ENCODE peak calls at places on chromosomes 2 and 18, in four cellular contexts. F is cardiac fibroblast, Q is AG10803, S is kidney epithelial cell. P is an unnamed sample.

GRCh38 chr2:59892398-59892797 is 661.1 kb downstream of the BCL11A start:
- DNase-seq in S (no peak), Q (no peak), F (no peak), P (no peak)

GRCh38 chr18:30920757-30921156 is 121.8 kb downstream of the DSC3 start:
- DNase-seq in F (no peak), S (peak; percentile 10), Q (no peak), P (no peak)

GRCh38 chr2:235605306-235605998 is 111.6 kb downstream of the AGAP1 start:
- DNase-seq in F (peak; percentile 98), S (peak; percentile 76), Q (peak; percentile 99), P (peak; percentile 22)

GRCh38 chr18:57970356-57971095 is 73.5 kb upstream of the NEDD4L start:
- DNase-seq in F (no peak), S (no peak), Q (no peak), P (no peak)

GRCh38 chr18:10249270-10249669 is 205.2 kb upstream of the APCDD1 start:
- DNase-seq in Q (no peak), S (no peak), F (no peak), P (no peak)

GRCh38 chr18:59547691-59548182 is 149.5 kb downstream of the CCBE1 start:
- DNase-seq in S (no peak), Q (peak; percentile 92), F (peak; percentile 86), P (no peak)

GRCh38 chr2:172101707-172102158 is 967 bp downstream of the DLX2 start:
- DNase-seq in S (no peak), Q (no peak), F (no peak), P (no peak)

GRCh38 chr2:170276926-170277571 is 99.1 kb downstream of the MYO3B start:
- DNase-seq in S (no peak), F (no peak), Q (no peak), P (no peak)

GRCh38 chr18:78390985-78391384 is 588.6 kb upstream of the SALL3 start:
- DNase-seq in S (no peak), F (no peak), Q (no peak), P (no peak)

GRCh38 chr2:72765997-72766609 is 59.7 kb downstream of the EXOC6B start:
- DNase-seq in Q (peak; percentile 12), F (no peak), S (no peak), P (no peak)

GRCh38 chr2:219292616-219293015 is 13.4 kb downstream of the DNAJB2 start:
- DNase-seq in F (no peak), Q (no peak), S (no peak), P (no peak)

GRCh38 chr2:40004336-40004735 is 225.3 kb upstream of the THUMPD2 start:
- DNase-seq in Q (peak; percentile 41), F (peak; percentile 23), S (no peak), P (no peak)

GRCh38 chr2:59184281-59185020 is 943.3 kb upstream of the FANCL start:
- DNase-seq in F (no peak), Q (peak; percentile 1), S (no peak), P (no peak)

GRCh38 chr2:120844098-120844738 is 108.5 kb downstream of the GLI2 start:
- DNase-seq in F (no peak), S (no peak), Q (peak; percentile 23), P (no peak)

GRCh38 chr2:116510117-116510671 is 1304.3 kb upstream of the DDX18 start:
- DNase-seq in Q (no peak), F (peak; percentile 11), S (no peak), P (no peak)

GRCh38 chr2:110731064-110731463 is 1.3 kb upstream of the ACOXL start:
- DNase-seq in F (no peak), Q (no peak), S (no peak), P (no peak)

GRCh38 chr2:178194600-178195389 is 483 bp downstream of the OSBPL6 start:
- DNase-seq in F (peak; percentile 67), Q (peak; percentile 60), S (no peak), P (no peak)

GRCh38 chr18:79206444-79206843 is 137.2 kb downstream of the ATP9B start:
- DNase-seq in F (no peak), Q (no peak), S (no peak), P (no peak)

GRCh38 chr18:8031496-8031895 is 464.4 kb downstream of the PTPRM start:
- DNase-seq in F (no peak), S (no peak), Q (no peak), P (no peak)

GRCh38 chr2:17682098-17682857 is 71.3 kb downstream of the SMC6 start:
- DNase-seq in F (no peak), S (no peak), Q (no peak), P (no peak)

GRCh38 chr2:56519806-56520205 is 336.0 kb downstream of the CCDC85A start:
- DNase-seq in F (peak; percentile 2), S (no peak), Q (peak; percentile 48), P (no peak)

GRCh38 chr18:2657788-2658458 is 2.4 kb downstream of the SMCHD1 start:
- DNase-seq in Q (peak; percentile 59), F (peak; percentile 72), S (no peak), P (no peak)

GRCh38 chr18:79510046-79510685 is 114.4 kb downstream of the NFATC1 start:
- DNase-seq in Q (no peak), F (no peak), S (no peak), P (no peak)

GRCh38 chr2:178225011-178225817 is 30.9 kb downstream of the OSBPL6 start:
- DNase-seq in S (peak; percentile 18), Q (peak; percentile 57), F (peak; percentile 63), P (no peak)

GRCh38 chr2:86301010-86301409 is 36.4 kb downstream of the REEP1 start:
- DNase-seq in S (no peak), F (no peak), Q (no peak), P (no peak)

GRCh38 chr2:34104601-34105000 is 505.5 kb upstream of the FAM98A start:
- DNase-seq in Q (no peak), S (peak; percentile 63), F (no peak), P (peak; percentile 80)

GRCh38 chr2:191013876-191014652 is at the start of gene STAT1:
- DNase-seq in F (peak; percentile 96), S (no peak), Q (peak; percentile 94), P (no peak)

GRCh38 chr2:114330594-114330993 is 111.8 kb upstream of the DPP10 start:
- DNase-seq in S (no peak), Q (no peak), F (no peak), P (no peak)

GRCh38 chr2:10141736-10142639 is 19.4 kb downstream of the RRM2 start:
- DNase-seq in F (peak; percentile 31), Q (no peak), S (no peak), P (no peak)

GRCh38 chr2:64646007-64646880 is 7.5 kb downstream of the SERTAD2 start:
- DNase-seq in Q (peak; percentile 68), F (peak; percentile 85), S (no peak), P (no peak)

GRCh38 chr2:42769583-42770287 is 5.8 kb upstream of the OXER1 start:
- DNase-seq in Q (no peak), F (no peak), S (no peak), P (no peak)

GRCh38 chr2:68009526-68009925 is 53.3 kb downstream of the C1D start:
- DNase-seq in F (no peak), S (no peak), Q (no peak), P (no peak)

GRCh38 chr2:205198130-205198505 is 484.2 kb upstream of the NRP2 start:
- DNase-seq in F (peak; percentile 91), Q (peak; percentile 88), S (no peak), P (no peak)

GRCh38 chr18:2881490-2882195 is 34.8 kb downstream of the EMILIN2 start:
- DNase-seq in F (peak; percentile 92), Q (peak; percentile 96), S (peak; percentile 65), P (peak; percentile 78)

GRCh38 chr2:239275037-239275685 is 125.7 kb downstream of the HDAC4 start:
- DNase-seq in Q (peak; percentile 98), S (peak; percentile 91), F (peak; percentile 95), P (no peak)

GRCh38 chr2:158179660-158180059 is 78.0 kb downstream of the UPP2 start:
- DNase-seq in S (no peak), Q (peak; percentile 21), F (peak; percentile 37), P (no peak)
- TF ChIP-seq CTCF in S (no peak), Q (peak; percentile 53), F (peak; percentile 35), P (peak; percentile 47)

GRCh38 chr18:13447621-13448020 is 229.1 kb downstream of the LDLRAD4 start:
- DNase-seq in S (peak; percentile 85), Q (peak; percentile 95), F (peak; percentile 34), P (peak; percentile 20)

GRCh38 chr18:13446024-13446423 is 227.5 kb downstream of the LDLRAD4 start:
- DNase-seq in F (no peak), S (no peak), Q (no peak), P (no peak)

GRCh38 chr18:13449651-13450050 is 231.1 kb downstream of the LDLRAD4 start:
- DNase-seq in F (no peak), S (no peak), Q (no peak), P (no peak)

GRCh38 chr18:13446581-13447470 is 228.3 kb downstream of the LDLRAD4 start:
- DNase-seq in Q (no peak), S (no peak), F (no peak), P (no peak)

GRCh38 chr18:13448028-13448795 is 229.7 kb downstream of the LDLRAD4 start:
- DNase-seq in S (no peak), F (no peak), Q (no peak), P (no peak)
- H3K4me3 ChIP-seq in S (no peak overlapping the region), F (no peak overlapping the region), Q (peak overlapping the region; percentile 17), P (no peak overlapping the region)

GRCh38 chr2:96869281-96869823 is 528 bp downstream of the SEMA4C start:
- DNase-seq in F (peak; percentile 91), Q (peak; percentile 71), S (no peak), P (no peak)
- TF ChIP-seq CTCF in F (no peak), Q (no peak), S (no peak), P (no peak)

GRCh38 chr2:181785677-181786344 is 105.5 kb upstream of the NEUROD1 start:
- DNase-seq in Q (peak; percentile 66), F (no peak), S (no peak), P (peak; percentile 42)
- H3K4me3 ChIP-seq in Q (no peak overlapping the region), F (no peak overlapping the region), S (no peak overlapping the region), P (no peak overlapping the region)

GRCh38 chr2:232977438-232977971 is 35.6 kb downstream of the NGEF start:
- DNase-seq in Q (no peak), S (no peak), F (no peak), P (no peak)

GRCh38 chr2:232980683-232981082 is 32.4 kb downstream of the NGEF start:
- DNase-seq in F (no peak), S (no peak), Q (no peak), P (no peak)

GRCh38 chr2:232981767-232982360 is 31.2 kb downstream of the NGEF start:
- DNase-seq in F (no peak), Q (no peak), S (no peak), P (no peak)

GRCh38 chr2:232981356-232981755 is 31.7 kb downstream of the NGEF start:
- DNase-seq in Q (no peak), F (no peak), S (no peak), P (no peak)

DNA sequence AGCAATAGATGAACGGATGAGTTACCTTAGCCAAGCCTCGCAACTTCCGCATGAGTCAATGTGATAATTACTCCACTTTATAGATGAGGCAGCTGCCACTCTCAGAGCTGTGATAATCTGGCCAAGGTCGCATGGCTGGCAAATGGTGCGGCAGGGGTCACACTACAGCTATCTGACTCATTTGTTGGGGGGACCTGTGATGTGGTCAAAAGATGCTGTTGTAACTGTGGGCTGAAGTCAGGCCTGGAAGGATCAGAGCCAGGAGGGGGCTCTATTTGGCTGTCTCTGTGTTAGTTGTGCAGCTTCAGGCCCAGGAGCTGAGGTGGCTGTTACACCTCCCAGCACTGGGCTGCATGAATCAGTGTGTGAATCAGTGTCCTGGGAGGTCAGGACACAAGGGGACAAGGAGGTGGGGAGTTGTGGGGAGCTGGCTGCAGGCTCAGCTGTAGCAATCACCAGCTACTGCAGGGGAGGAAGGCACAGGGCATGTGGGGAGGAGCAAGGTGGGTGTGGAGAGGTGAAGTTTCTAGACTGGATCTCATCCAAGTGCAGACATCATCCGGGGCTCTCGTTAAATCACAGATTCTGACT is 33.1 kb downstream of the NGEF start:
- DNase-seq in F (peak; percentile 24), S (peak; percentile 84), Q (peak; percentile 36), P (peak; percentile 43)
- TF ChIP-seq CTCF in F (peak; percentile 17), S (peak; percentile 50), Q (peak; percentile 3), P (peak; percentile 49)

P was measured in epithelial cell of proximal tubule.